ENCODE peak calls at places on chromosomes 16 and 17, in four cellular contexts. I is CD8-positive, alpha-beta T cell; B is NCI-H1105; D is OCI-LY7. P is an unnamed sample.

GRCh38 chr17:37043201-37043600 is 94.4 kb downstream of the AATF start:
- DNase-seq in I (no peak), B (no peak), D (no peak), P (peak)

GRCh38 chr16:24118126-24118821 is 137.9 kb upstream of the CACNG3 start:
- DNase-seq in I (no peak), B (no peak), D (no peak), P (no peak)

GRCh38 chr17:81347437-81347836 is 47.8 kb upstream of the BAHCC1 start:
- DNase-seq in I (no peak), B (no peak), D (no peak), P (no peak)

GRCh38 chr17:75723201-75723930 is 2.1 kb downstream of the ITGB4 start:
- DNase-seq in I (no peak), B (no peak), D (no peak), P (peak)

GRCh38 chr17:66829883-66830282 is 5.0 kb upstream of the CACNG5 start:
- DNase-seq in I (no peak), B (no peak), D (no peak), P (no peak)

GRCh38 chr17:7650509-7651096 is at the start of gene ATP1B2:
- DNase-seq in I (peak), B (peak), D (peak), P (peak)

GRCh38 chr17:49546546-49547535 is 28.8 kb upstream of the NXPH3 start:
- DNase-seq in I (no peak), B (no peak), D (no peak), P (no peak)

GRCh38 chr16:84916850-84917249 is 94.5 kb downstream of the ZDHHC7 start:
- DNase-seq in I (no peak), B (no peak), D (no peak), P (no peak)

GRCh38 chr16:67025151-67025550 is 3.8 kb upstream of the CBFB start:
- DNase-seq in I (no peak), B (no peak), D (no peak), P (no peak)

GRCh38 chr17:69812240-69812837 is 262.7 kb upstream of the KCNJ16 start:
- DNase-seq in I (no peak), B (no peak), D (no peak), P (no peak)

GRCh38 chr17:81021531-81022370 is 13.2 kb upstream of the BAIAP2 start:
- DNase-seq in I (no peak), B (no peak), D (no peak), P (no peak)

GRCh38 chr17:44122825-44123355 is 551 bp downstream of the HDAC5 start:
- DNase-seq in I (peak), B (no peak), D (peak), P (no peak)

GRCh38 chr16:85891033-85891775 is 7.8 kb upstream of the IRF8 start:
- DNase-seq in I (no peak), B (peak), D (no peak), P (no peak)

GRCh38 chr17:82023447-82024241 is 539 bp downstream of the LRRC45 start:
- DNase-seq in I (no peak), B (no peak), D (peak), P (no peak)

GRCh38 chr17:19738073-19738449 is 10.0 kb downstream of the ALDH3A1 start:
- DNase-seq in I (no peak), B (no peak), D (no peak), P (no peak)

GRCh38 chr17:38403491-38403890 is 24.8 kb upstream of the ARHGAP23 start:
- DNase-seq in I (no peak), B (no peak), D (no peak), P (no peak)

GRCh38 chr17:76840884-76841775 is 27.1 kb upstream of the MGAT5B start:
- DNase-seq in I (no peak), B (no peak), D (peak), P (no peak)